ENCODE peak calls at places on chromosome 17, in seven cellular contexts. J, R, A, D, F, N and W are unnamed samples.

GRCh38 chr17:18093616-18094408 is 6.1 kb downstream of the DRG2 start:
- DNase-seq in J (no peak), R (no peak), A (peak), D (peak), F (no peak), N (no peak), W (no peak)

GRCh38 chr17:74008196-74008595 is 195.3 kb upstream of the RPL38 start:
- DNase-seq in J (no peak), R (no peak), A (no peak), D (no peak), F (no peak), N (no peak), W (no peak)

GRCh38 chr17:74566132-74566753 is 1.1 kb downstream of the CD300H start:
- DNase-seq in J (no peak), R (no peak), A (no peak), D (no peak), F (peak), N (peak), W (no peak)

GRCh38 chr17:75077490-75078096 is 10.2 kb upstream of the SLC16A5 start:
- DNase-seq in J (no peak), R (peak), A (peak), D (peak), F (no peak), N (peak), W (no peak)

GRCh38 chr17:16568541-16569357 is at the start of gene ZNF287:
- DNase-seq in J (peak), R (peak), A (peak), D (peak), F (peak), N (peak), W (peak)

GRCh38 chr17:45234641-45235040 is 13.0 kb downstream of the FMNL1 start:
- DNase-seq in J (no peak), R (no peak), A (no peak), D (no peak), F (no peak), N (peak), W (no peak)

GRCh38 chr17:60941028-60941427 is 263.4 kb downstream of the BCAS3 start:
- DNase-seq in J (no peak), R (peak), A (no peak), D (peak), F (no peak), N (no peak), W (no peak)

GRCh38 chr17:72151565-72152391 is 31.0 kb downstream of the SOX9 start:
- DNase-seq in J (no peak), R (no peak), A (peak), D (peak), F (no peak), N (no peak), W (no peak)

GRCh38 chr17:9907131-9907530 is 2.1 kb upstream of the RCVRN start:
- DNase-seq in J (no peak), R (no peak), A (no peak), D (no peak), F (no peak), N (no peak), W (no peak)

GRCh38 chr17:19343256-19343630 is 19.3 kb downstream of the B9D1 start:
- DNase-seq in J (no peak), R (peak), A (no peak), D (no peak), F (no peak), N (no peak), W (no peak)

GRCh38 chr17:49739662-49740271 is 24.2 kb downstream of the FAM117A start:
- DNase-seq in J (no peak), R (peak), A (peak), D (no peak), F (no peak), N (peak), W (no peak)

GRCh38 chr17:17545031-17545820 is 46.3 kb downstream of the PEMT start:
- DNase-seq in J (no peak), R (no peak), A (peak), D (peak), F (no peak), N (no peak), W (no peak)

GRCh38 chr17:39209317-39210092 is 9.4 kb downstream of the RPL19 start:
- DNase-seq in J (no peak), R (peak), A (peak), D (peak), F (peak), N (peak), W (no peak)

GRCh38 chr17:18964550-18964949 is 12.6 kb downstream of the SLC5A10 start:
- DNase-seq in J (no peak), R (no peak), A (no peak), D (no peak), F (no peak), N (no peak), W (no peak)

GRCh38 chr17:39098474-39099090 is 52.9 kb downstream of the PLXDC1 start:
- DNase-seq in J (no peak), R (no peak), A (no peak), D (no peak), F (no peak), N (no peak), W (no peak)

GRCh38 chr17:41271858-41272257 is 3.6 kb upstream of the KRTAP9-7 start:
- DNase-seq in J (no peak), R (no peak), A (no peak), D (no peak), F (no peak), N (no peak), W (no peak)

GRCh38 chr17:67995568-67996191 is 589 bp downstream of the C17orf58 start:
- DNase-seq in J (no peak), R (peak), A (peak), D (no peak), F (peak), N (peak), W (peak)

GRCh38 chr17:66542967-66543525 is 240.6 kb downstream of the PRKCA start:
- DNase-seq in J (no peak), R (no peak), A (no peak), D (peak), F (no peak), N (no peak), W (no peak)

GRCh38 chr17:45410144-45411091 is 22.3 kb downstream of the ARHGAP27 start:
- DNase-seq in J (no peak), R (no peak), A (no peak), D (no peak), F (no peak), N (peak), W (no peak)

GRCh38 chr17:75645501-75645888 is 12.3 kb downstream of the SMIM5 start:
- DNase-seq in J (no peak), R (no peak), A (no peak), D (peak), F (no peak), N (no peak), W (no peak)

GRCh38 chr17:45186955-45187354 is 25.3 kb downstream of the HEXIM2 start:
- DNase-seq in J (no peak), R (no peak), A (no peak), D (no peak), F (no peak), N (no peak), W (no peak)

GRCh38 chr17:15154618-15155017 is 110.5 kb downstream of the PMP22 start:
- DNase-seq in J (no peak), R (no peak), A (no peak), D (no peak), F (no peak), N (no peak), W (no peak)

GRCh38 chr17:74454197-74455024 is 12.0 kb upstream of the CD300A start:
- DNase-seq in J (peak), R (peak), A (peak), D (no peak), F (peak), N (peak), W (no peak)

GRCh38 chr17:20203761-20204263 is 194.7 kb downstream of the SPECC1 start:
- DNase-seq in J (no peak), R (no peak), A (no peak), D (no peak), F (no peak), N (no peak), W (no peak)

GRCh38 chr17:40949406-40949805 is 12.0 kb upstream of the KRT23 start:
- DNase-seq in J (no peak), R (no peak), A (no peak), D (no peak), F (no peak), N (no peak), W (no peak)

GRCh38 chr17:36001862-36002603 is 680 bp upstream of the CCL15 start:
- DNase-seq in J (no peak), R (no peak), A (no peak), D (no peak), F (peak), N (no peak), W (no peak)

GRCh38 chr17:9175700-9176467 is 154.6 kb downstream of the NTN1 start:
- DNase-seq in J (no peak), R (no peak), A (no peak), D (no peak), F (no peak), N (no peak), W (no peak)

GRCh38 chr17:12983986-12984932 is 33.6 kb downstream of the ELAC2 start:
- DNase-seq in J (no peak), R (peak), A (peak), D (peak), F (no peak), N (no peak), W (no peak)

GRCh38 chr17:9974460-9975381 is 69.7 kb upstream of the RCVRN start:
- DNase-seq in J (no peak), R (no peak), A (no peak), D (no peak), F (no peak), N (no peak), W (no peak)

GRCh38 chr17:57091186-57091618 is 6.2 kb downstream of the AKAP1 start:
- DNase-seq in J (no peak), R (no peak), A (peak), D (no peak), F (no peak), N (no peak), W (no peak)

GRCh38 chr17:57089391-57089790 is 4.3 kb downstream of the AKAP1 start:
- DNase-seq in J (no peak), R (no peak), A (no peak), D (no peak), F (no peak), N (no peak), W (no peak)

GRCh38 chr17:57090560-57091185 is 5.6 kb downstream of the AKAP1 start:
- DNase-seq in J (no peak), R (no peak), A (no peak), D (no peak), F (no peak), N (no peak), W (no peak)

GRCh38 chr17:57092779-57093178 is 7.7 kb downstream of the AKAP1 start:
- DNase-seq in J (no peak), R (peak), A (no peak), D (no peak), F (no peak), N (no peak), W (no peak)

DNA sequence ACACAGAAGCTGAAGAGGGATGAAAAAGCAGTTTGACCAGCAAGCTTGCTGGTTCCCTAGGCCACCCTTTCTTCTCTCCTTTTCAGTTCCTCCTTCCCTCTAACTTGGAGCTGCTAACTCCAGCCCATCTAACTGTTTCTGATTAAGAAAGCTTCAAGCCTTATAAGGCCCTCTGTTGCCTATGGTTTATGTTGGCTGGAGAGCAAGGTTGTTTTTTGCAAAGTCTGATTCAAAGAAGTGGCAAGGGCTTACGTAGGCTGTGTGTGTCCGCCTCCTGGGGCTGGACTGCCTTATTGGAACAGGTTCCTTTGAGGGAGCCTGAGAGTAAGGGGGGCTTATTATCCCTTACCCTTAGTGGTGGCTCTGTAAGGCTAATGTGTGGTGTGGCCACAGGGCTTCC is 7.1 kb downstream of the AKAP1 start:
- DNase-seq in J (no peak), R (peak), A (no peak), D (peak), F (no peak), N (no peak), W (no peak)
- TF ChIP-seq CTCF in J (no peak), R (no peak), A (no peak), D (no peak), F (no peak), N (no peak), W (no peak)

DNA sequence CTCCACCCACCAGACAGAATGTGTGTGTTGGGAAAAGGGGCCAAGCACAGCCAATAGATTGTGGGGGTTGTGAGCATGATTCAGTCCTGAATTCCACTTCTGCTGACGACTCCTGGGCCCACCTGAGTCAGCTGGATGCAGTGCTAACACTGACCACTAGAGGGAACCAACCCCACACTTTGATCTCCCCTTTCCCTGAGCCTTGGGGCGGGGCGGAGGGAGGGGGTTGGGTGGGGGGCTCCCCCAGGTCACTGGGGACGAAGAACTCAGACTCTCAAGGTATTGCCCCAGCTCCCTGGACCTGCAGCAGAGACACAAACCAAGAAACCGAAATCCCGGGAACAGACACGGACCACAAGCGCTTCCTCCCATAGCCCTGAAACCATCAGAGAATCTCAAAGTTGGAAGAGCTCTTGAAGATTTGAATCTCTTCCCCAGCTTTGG is 621 bp upstream of the CSHL1 start:
- DNase-seq in J (no peak), R (peak), A (no peak), D (no peak), F (peak), N (peak), W (peak)
- TF ChIP-seq CTCF in J (peak), R (peak), A (peak), D (peak), F (peak), N (peak), W (peak)

GRCh38 chr17:79306688-79307323 is 232.2 kb downstream of the ENGASE start:
- DNase-seq in J (no peak), R (no peak), A (peak), D (no peak), F (no peak), N (no peak), W (no peak)

GRCh38 chr17:79305376-79305775 is 230.8 kb downstream of the ENGASE start:
- DNase-seq in J (no peak), R (no peak), A (no peak), D (no peak), F (no peak), N (no peak), W (no peak)

GRCh38 chr17:79305831-79306687 is 231.4 kb downstream of the ENGASE start:
- DNase-seq in J (no peak), R (no peak), A (peak), D (no peak), F (no peak), N (no peak), W (no peak)

GRCh38 chr17:79303641-79304205 is 229.1 kb downstream of the ENGASE start:
- DNase-seq in J (no peak), R (no peak), A (no peak), D (no peak), F (no peak), N (no peak), W (no peak)

GRCh38 chr17:79304907-79305306 is 230.3 kb downstream of the ENGASE start:
- DNase-seq in J (no peak), R (no peak), A (no peak), D (no peak), F (no peak), N (no peak), W (no peak)
- TF ChIP-seq CTCF in J (no peak), R (no peak), A (no peak), D (no peak), F (no peak), N (no peak), W (no peak)

DNA sequence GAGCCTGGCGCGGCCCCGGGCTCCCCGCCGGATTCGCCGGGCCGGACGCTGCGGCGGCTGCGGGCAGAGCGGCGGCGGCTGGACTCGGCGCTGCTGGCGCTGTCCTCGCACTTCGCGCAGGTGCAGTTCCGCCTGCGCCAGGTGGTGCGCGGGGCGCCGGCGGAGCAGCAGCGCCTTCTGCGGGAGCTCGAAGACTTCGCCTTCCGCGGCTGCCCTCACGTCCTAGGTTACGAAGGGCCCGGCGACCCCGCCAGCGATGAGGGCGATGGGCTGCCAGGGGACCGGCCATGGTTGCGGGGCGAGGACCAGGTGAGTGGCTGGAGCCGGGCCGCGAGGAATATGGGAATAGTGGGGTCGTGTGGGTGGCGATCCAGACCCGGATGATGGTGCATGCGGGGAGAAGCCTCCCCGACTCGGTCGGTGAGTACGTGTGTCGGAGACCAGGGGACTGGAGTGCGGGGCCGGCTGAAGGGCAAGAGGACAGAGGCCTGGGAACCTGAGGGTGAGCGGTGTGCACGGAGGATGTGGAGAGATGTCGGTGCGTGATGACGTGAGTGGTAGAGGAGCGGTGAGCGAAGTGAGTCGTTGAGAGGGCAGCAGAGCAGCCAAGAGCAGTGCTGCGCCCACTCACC is 517 bp downstream of the RUNDC1 start:
- DNase-seq in J (no peak), R (no peak), A (peak), D (peak), F (peak), N (peak), W (peak)
- TF ChIP-seq CTCF in J (no peak), R (no peak), A (no peak), D (no peak), F (peak), N (peak), W (peak)

GRCh38 chr17:7038025-7038862 is 2.4 kb downstream of the SLC16A13 start:
- DNase-seq in J (no peak), R (no peak), A (no peak), D (no peak), F (no peak), N (no peak), W (no peak)
- TF ChIP-seq CTCF in J (no peak), R (no peak), A (no peak), D (no peak), F (no peak), N (no peak), W (no peak)

GRCh38 chr17:80772906-80773242 is 218.8 kb upstream of the CHMP6 start:
- DNase-seq in J (no peak), R (no peak), A (no peak), D (no peak), F (no peak), N (no peak), W (no peak)

GRCh38 chr17:80774146-80774545 is 217.5 kb upstream of the CHMP6 start:
- DNase-seq in J (no peak), R (no peak), A (no peak), D (no peak), F (no peak), N (no peak), W (no peak)

GRCh38 chr17:80774643-80775281 is 216.9 kb upstream of the CHMP6 start:
- DNase-seq in J (no peak), R (no peak), A (no peak), D (no peak), F (no peak), N (peak), W (no peak)

GRCh38 chr17:80771612-80772005 is 220.0 kb upstream of the CHMP6 start:
- DNase-seq in J (no peak), R (no peak), A (no peak), D (no peak), F (no peak), N (no peak), W (no peak)

GRCh38 chr17:80773243-80773991 is 218.2 kb upstream of the CHMP6 start:
- DNase-seq in J (no peak), R (peak), A (peak), D (peak), F (no peak), N (no peak), W (no peak)
- TF ChIP-seq CTCF in J (no peak), R (no peak), A (no peak), D (peak), F (no peak), N (no peak), W (no peak)

GRCh38 chr17:4953461-4953961 is 2.6 kb downstream of the ENO3 start:
- DNase-seq in J (no peak), R (no peak), A (no peak), D (peak), F (no peak), N (no peak), W (no peak)

GRCh38 chr17:4958102-4958501 is 7.2 kb downstream of the ENO3 start:
- DNase-seq in J (no peak), R (no peak), A (no peak), D (no peak), F (no peak), N (no peak), W (no peak)

GRCh38 chr17:4955091-4955490 is 4.2 kb downstream of the ENO3 start:
- DNase-seq in J (no peak), R (no peak), A (no peak), D (no peak), F (no peak), N (no peak), W (no peak)

GRCh38 chr17:4959261-4959965 is 8.2 kb downstream of the SPAG7 start:
- DNase-seq in J (no peak), R (no peak), A (no peak), D (no peak), F (no peak), N (no peak), W (no peak)

DNA sequence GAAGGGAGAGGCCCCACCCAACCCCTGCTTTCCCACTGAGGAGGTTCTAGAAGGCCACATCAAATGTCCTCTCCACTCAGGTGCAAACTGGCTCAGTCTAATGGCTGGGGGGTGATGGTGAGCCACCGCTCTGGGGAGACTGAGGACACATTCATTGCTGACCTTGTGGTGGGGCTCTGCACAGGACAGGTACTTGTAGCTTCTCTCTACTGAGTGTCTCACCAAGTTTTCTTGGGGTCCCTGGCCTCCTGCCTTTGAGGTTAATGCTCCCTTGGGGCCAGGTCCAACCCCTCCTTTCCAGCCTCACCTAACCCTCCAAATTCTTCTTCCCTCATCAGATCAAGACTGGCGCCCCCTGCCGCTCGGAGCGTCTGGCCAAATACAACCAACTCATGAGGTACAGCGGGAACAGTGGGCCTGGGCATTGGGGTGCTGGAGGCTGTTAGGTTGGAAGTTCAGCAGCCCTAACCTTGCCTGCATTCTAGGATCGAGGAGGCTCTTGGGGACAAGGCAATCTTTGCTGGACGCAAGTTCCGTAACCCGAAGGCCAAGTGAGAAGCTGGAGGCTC is 5.7 kb downstream of the ENO3 start:
- DNase-seq in J (no peak), R (no peak), A (no peak), D (no peak), F (no peak), N (peak), W (no peak)
- TF ChIP-seq CTCF in J (no peak), R (no peak), A (peak), D (peak), F (peak), N (no peak), W (peak)